ENCODE peak calls at places on chromosomes 16 and 17, in five cellular contexts. One of them, this sample, is unnamed.

GRCh38 chr16:29744541-29745101 is 1.2 kb downstream of the C16orf54 start:
- DNase-seq in GM12878: no peak
- DNase-seq in neural progenitor cell: no peak
- DNase-seq in MCF 10A: no peak
- DNase-seq in B cell: peak
- DNase-seq in this sample: peak

GRCh38 chr16:59478806-59479205 is 744.7 kb upstream of the GOT2 start:
- DNase-seq in GM12878: no peak
- DNase-seq in neural progenitor cell: no peak
- DNase-seq in MCF 10A: no peak
- DNase-seq in B cell: no peak
- DNase-seq in this sample: no peak

GRCh38 chr17:40419559-40420331 is 2.0 kb upstream of the TOP2A start:
- DNase-seq in GM12878: no peak
- DNase-seq in neural progenitor cell: peak
- DNase-seq in MCF 10A: no peak
- DNase-seq in B cell: no peak
- DNase-seq in this sample: no peak

GRCh38 chr16:22314661-22315626 is 17.7 kb downstream of the POLR3E start:
- DNase-seq in GM12878: no peak
- DNase-seq in neural progenitor cell: peak
- DNase-seq in MCF 10A: no peak
- DNase-seq in B cell: no peak
- DNase-seq in this sample: no peak

GRCh38 chr17:42249681-42250446 is 26.3 kb downstream of the STAT5B start:
- DNase-seq in GM12878: peak
- DNase-seq in neural progenitor cell: no peak
- DNase-seq in MCF 10A: no peak
- DNase-seq in B cell: no peak
- DNase-seq in this sample: no peak

GRCh38 chr17:82047379-82047778 is 4.2 kb downstream of the RFNG start:
- DNase-seq in GM12878: no peak
- DNase-seq in neural progenitor cell: no peak
- DNase-seq in MCF 10A: no peak
- DNase-seq in B cell: no peak
- DNase-seq in this sample: no peak

GRCh38 chr16:73047536-73048291 is at the start of gene ZFHX3:
- DNase-seq in GM12878: no peak
- DNase-seq in neural progenitor cell: peak
- DNase-seq in MCF 10A: peak
- DNase-seq in B cell: peak
- DNase-seq in this sample: peak

GRCh38 chr17:63099420-63099819 is 133.4 kb downstream of the TANC2 start:
- DNase-seq in GM12878: no peak
- DNase-seq in neural progenitor cell: no peak
- DNase-seq in MCF 10A: no peak
- DNase-seq in B cell: no peak
- DNase-seq in this sample: no peak

GRCh38 chr17:81576621-81577277 is 24.6 kb upstream of the FAAP100 start:
- DNase-seq in GM12878: no peak
- DNase-seq in neural progenitor cell: no peak
- DNase-seq in MCF 10A: peak
- DNase-seq in B cell: no peak
- DNase-seq in this sample: no peak

GRCh38 chr16:64381979-64382378 is 739.9 kb downstream of the CDH11 start:
- DNase-seq in GM12878: no peak
- DNase-seq in neural progenitor cell: no peak
- DNase-seq in MCF 10A: no peak
- DNase-seq in B cell: no peak
- DNase-seq in this sample: no peak

GRCh38 chr16:64375386-64375980 is 746.4 kb downstream of the CDH11 start:
- DNase-seq in GM12878: no peak
- DNase-seq in neural progenitor cell: no peak
- DNase-seq in MCF 10A: no peak
- DNase-seq in B cell: no peak
- DNase-seq in this sample: no peak

GRCh38 chr16:64380751-64381150 is 741.1 kb downstream of the CDH11 start:
- DNase-seq in GM12878: no peak
- DNase-seq in neural progenitor cell: peak
- DNase-seq in MCF 10A: no peak
- DNase-seq in B cell: no peak
- DNase-seq in this sample: no peak
- TF ChIP-seq CTCF in GM12878: no peak
- TF ChIP-seq CTCF in neural progenitor cell: no peak
- TF ChIP-seq CTCF in MCF 10A: no peak
- TF ChIP-seq CTCF in B cell: no peak
- TF ChIP-seq CTCF in this sample: no peak

DNA sequence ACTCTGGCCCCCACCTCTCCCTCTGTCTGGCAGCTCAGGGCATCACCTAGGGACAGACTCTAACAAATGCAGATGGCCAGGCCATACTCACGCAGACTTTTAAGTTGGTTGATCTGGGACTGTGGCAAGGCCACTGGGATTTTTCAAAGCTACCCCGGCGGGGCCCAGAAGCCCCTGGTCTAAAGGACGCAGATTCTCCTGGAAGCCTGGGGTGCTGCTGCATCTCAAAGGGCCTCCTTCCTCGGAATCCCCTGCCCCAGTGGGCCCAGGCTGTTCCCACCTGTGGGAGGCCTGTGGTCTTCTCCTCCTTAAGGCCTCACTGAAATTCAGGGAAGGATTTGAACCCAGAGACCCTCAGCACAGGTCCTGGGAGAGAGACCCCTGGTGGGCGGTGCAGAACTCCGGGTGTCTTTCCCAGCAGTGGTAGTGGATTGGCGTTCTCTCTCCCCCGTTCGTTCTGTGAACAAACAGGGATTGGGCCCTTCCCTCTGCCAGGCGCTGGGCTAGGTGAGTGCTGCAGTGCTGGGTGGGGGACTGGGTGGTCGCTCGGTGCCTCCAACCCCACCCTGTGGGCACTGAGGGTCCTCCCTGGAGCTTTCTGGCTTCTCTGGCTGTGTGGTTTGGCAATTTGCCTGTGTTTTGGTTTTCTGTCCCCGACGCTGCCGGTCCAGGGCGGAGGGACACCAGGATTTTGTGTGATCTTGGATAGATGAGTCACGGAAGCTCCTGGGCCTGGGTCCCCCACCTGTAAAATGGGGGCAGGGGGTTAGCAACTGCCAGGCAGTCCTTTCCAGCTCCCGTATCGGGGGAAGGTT is 160.6 kb upstream of the GSE1 start:
- DNase-seq in GM12878: no peak
- DNase-seq in neural progenitor cell: no peak
- DNase-seq in MCF 10A: no peak
- DNase-seq in B cell: no peak
- DNase-seq in this sample: no peak
- TF ChIP-seq CTCF in GM12878: no peak
- TF ChIP-seq CTCF in neural progenitor cell: peak
- TF ChIP-seq CTCF in MCF 10A: no peak
- TF ChIP-seq CTCF in B cell: no peak
- TF ChIP-seq CTCF in this sample: no peak

GRCh38 chr17:44084131-44084538 is 13.6 kb downstream of the G6PC3 start:
- DNase-seq in GM12878: no peak
- DNase-seq in neural progenitor cell: peak
- DNase-seq in MCF 10A: peak
- DNase-seq in B cell: peak
- DNase-seq in this sample: no peak
- TF ChIP-seq CTCF in GM12878: peak
- TF ChIP-seq CTCF in neural progenitor cell: peak
- TF ChIP-seq CTCF in MCF 10A: peak
- TF ChIP-seq CTCF in B cell: no peak
- TF ChIP-seq CTCF in this sample: no peak

GRCh38 chr16:50245417-50246298 is 20.7 kb upstream of the ADCY7 start:
- DNase-seq in GM12878: no peak
- DNase-seq in neural progenitor cell: peak
- DNase-seq in MCF 10A: peak
- DNase-seq in B cell: peak
- DNase-seq in this sample: peak
- TF ChIP-seq CTCF in GM12878: peak
- TF ChIP-seq CTCF in neural progenitor cell: no peak
- TF ChIP-seq CTCF in MCF 10A: peak
- TF ChIP-seq CTCF in B cell: peak
- TF ChIP-seq CTCF in this sample: peak

GRCh38 chr17:28688481-28688880 is 23.2 kb downstream of the PROCA1 start:
- DNase-seq in GM12878: no peak
- DNase-seq in neural progenitor cell: no peak
- DNase-seq in MCF 10A: no peak
- DNase-seq in B cell: no peak
- DNase-seq in this sample: no peak

GRCh38 chr17:28698253-28698941 is 13.3 kb downstream of the PROCA1 start:
- DNase-seq in GM12878: no peak
- DNase-seq in neural progenitor cell: no peak
- DNase-seq in MCF 10A: no peak
- DNase-seq in B cell: no peak
- DNase-seq in this sample: no peak

GRCh38 chr17:28689011-28689410 is 22.7 kb downstream of the PROCA1 start:
- DNase-seq in GM12878: no peak
- DNase-seq in neural progenitor cell: no peak
- DNase-seq in MCF 10A: no peak
- DNase-seq in B cell: no peak
- DNase-seq in this sample: no peak

GRCh38 chr17:28693866-28694265 is 17.8 kb downstream of the PROCA1 start:
- DNase-seq in GM12878: no peak
- DNase-seq in neural progenitor cell: no peak
- DNase-seq in MCF 10A: no peak
- DNase-seq in B cell: no peak
- DNase-seq in this sample: no peak
- TF ChIP-seq CTCF in GM12878: no peak
- TF ChIP-seq CTCF in neural progenitor cell: no peak
- TF ChIP-seq CTCF in MCF 10A: no peak
- TF ChIP-seq CTCF in B cell: no peak
- TF ChIP-seq CTCF in this sample: no peak

GRCh38 chr16:637081-638018 is 1.2 kb upstream of the METTL26 start:
- DNase-seq in GM12878: no peak
- DNase-seq in neural progenitor cell: peak
- DNase-seq in MCF 10A: peak
- DNase-seq in B cell: peak
- DNase-seq in this sample: no peak

GRCh38 chr16:634996-635395 is 1.1 kb downstream of the METTL26 start:
- DNase-seq in GM12878: no peak
- DNase-seq in neural progenitor cell: no peak
- DNase-seq in MCF 10A: no peak
- DNase-seq in B cell: no peak
- DNase-seq in this sample: no peak

GRCh38 chr16:635573-636205 is 416 bp downstream of the METTL26 start:
- DNase-seq in GM12878: no peak
- DNase-seq in neural progenitor cell: no peak
- DNase-seq in MCF 10A: no peak
- DNase-seq in B cell: no peak
- DNase-seq in this sample: no peak

GRCh38 chr16:638034-638543 is 2.0 kb upstream of the METTL26 start:
- DNase-seq in GM12878: no peak
- DNase-seq in neural progenitor cell: no peak
- DNase-seq in MCF 10A: no peak
- DNase-seq in B cell: no peak
- DNase-seq in this sample: no peak

DNA sequence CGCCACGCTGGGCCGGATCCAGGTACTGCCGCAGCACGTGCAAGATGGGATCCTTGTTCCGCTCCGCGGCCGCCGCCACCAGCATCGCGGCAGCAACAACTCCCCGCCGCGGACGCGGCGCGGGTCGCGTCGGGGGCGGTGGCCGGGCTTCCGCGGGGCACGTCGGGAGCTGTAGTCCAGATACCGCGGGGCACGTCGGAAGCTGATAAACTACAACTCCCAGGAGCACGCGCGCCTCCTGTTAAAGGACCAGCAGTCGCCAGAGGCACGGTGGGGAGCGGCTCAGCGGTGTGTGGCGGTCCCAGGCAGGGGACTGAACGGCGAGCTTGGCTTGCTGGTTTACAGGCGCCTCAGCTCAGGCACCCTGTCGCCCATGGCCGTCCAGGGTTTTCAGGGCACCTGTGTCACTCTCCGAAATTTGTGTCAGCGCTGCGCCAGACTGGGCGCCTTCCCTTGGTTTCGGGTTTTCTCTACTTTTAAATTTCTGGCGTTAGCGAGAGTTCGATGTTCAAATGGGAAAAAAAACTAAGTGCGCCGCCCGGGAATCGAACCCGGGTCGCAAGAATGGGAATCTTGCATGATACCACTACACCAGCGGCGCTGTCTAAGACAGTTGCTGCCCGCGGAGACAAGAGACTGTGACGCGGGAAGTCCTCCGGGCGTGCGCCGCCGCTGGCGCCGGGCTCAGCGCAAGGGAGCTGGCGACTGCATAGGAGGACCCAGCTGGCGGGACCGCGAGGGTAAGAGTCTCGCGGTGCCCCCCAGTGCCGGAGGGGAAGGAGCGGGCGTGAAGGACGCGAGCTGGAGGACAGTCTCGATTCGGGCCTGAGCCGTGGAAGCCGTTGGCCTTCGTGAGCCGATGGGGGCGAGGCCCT is at the start of gene METTL26:
- DNase-seq in GM12878: peak
- DNase-seq in neural progenitor cell: peak
- DNase-seq in MCF 10A: peak
- DNase-seq in B cell: peak
- DNase-seq in this sample: peak
- TF ChIP-seq CTCF in GM12878: peak
- TF ChIP-seq CTCF in neural progenitor cell: no peak
- TF ChIP-seq CTCF in MCF 10A: no peak
- TF ChIP-seq CTCF in B cell: no peak
- TF ChIP-seq CTCF in this sample: no peak

GRCh38 chr17:74770498-74771318 is 5.4 kb downstream of the NAT9 start:
- DNase-seq in GM12878: no peak
- DNase-seq in neural progenitor cell: peak
- DNase-seq in MCF 10A: peak
- DNase-seq in B cell: peak
- DNase-seq in this sample: peak
- TF ChIP-seq CTCF in GM12878: peak
- TF ChIP-seq CTCF in neural progenitor cell: peak
- TF ChIP-seq CTCF in MCF 10A: peak
- TF ChIP-seq CTCF in B cell: peak
- TF ChIP-seq CTCF in this sample: peak

DNA sequence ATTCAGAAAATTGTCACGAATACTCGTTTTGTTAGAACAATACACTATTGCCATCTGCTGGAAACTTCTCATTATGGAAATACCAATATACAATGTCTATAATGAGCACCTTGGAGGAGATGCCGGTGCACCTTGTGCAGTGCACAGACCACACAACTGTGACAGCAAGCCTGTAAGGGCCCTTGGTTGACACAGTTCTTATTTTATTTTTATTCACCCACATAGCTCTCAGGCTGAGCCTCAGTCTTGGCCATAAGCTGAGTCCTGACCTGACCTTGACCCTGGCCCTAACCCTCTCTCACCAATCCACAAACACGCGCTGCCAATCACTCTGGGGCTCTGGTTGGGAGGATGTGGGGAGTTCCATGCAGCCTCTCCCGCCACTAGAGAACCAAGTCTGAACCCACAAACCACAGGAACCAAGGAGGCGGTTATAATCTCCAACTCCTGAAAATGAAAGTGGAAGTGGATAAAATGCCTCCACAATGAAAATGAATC is 7.6 kb downstream of the AIPL1 start:
- DNase-seq in GM12878: peak
- DNase-seq in neural progenitor cell: no peak
- DNase-seq in MCF 10A: peak
- DNase-seq in B cell: peak
- DNase-seq in this sample: peak
- TF ChIP-seq CTCF in GM12878: no peak
- TF ChIP-seq CTCF in neural progenitor cell: no peak
- TF ChIP-seq CTCF in MCF 10A: peak
- TF ChIP-seq CTCF in B cell: no peak
- TF ChIP-seq CTCF in this sample: no peak

GRCh38 chr16:27699540-27699939 is 149.6 kb downstream of the KATNIP start:
- DNase-seq in GM12878: no peak
- DNase-seq in neural progenitor cell: no peak
- DNase-seq in MCF 10A: no peak
- DNase-seq in B cell: no peak
- DNase-seq in this sample: no peak
- TF ChIP-seq CTCF in GM12878: no peak
- TF ChIP-seq CTCF in neural progenitor cell: no peak
- TF ChIP-seq CTCF in MCF 10A: no peak
- TF ChIP-seq CTCF in B cell: no peak
- TF ChIP-seq CTCF in this sample: no peak

GRCh38 chr16:68022728-68023537 is at the start of the genes DDX28 and DUS2:
- DNase-seq in GM12878: peak
- DNase-seq in neural progenitor cell: peak
- DNase-seq in MCF 10A: peak
- DNase-seq in B cell: peak
- DNase-seq in this sample: peak
- TF ChIP-seq CTCF in GM12878: peak
- TF ChIP-seq CTCF in neural progenitor cell: no peak
- TF ChIP-seq CTCF in MCF 10A: no peak
- TF ChIP-seq CTCF in B cell: no peak
- TF ChIP-seq CTCF in this sample: no peak